ENCODE peak calls at places on chromosomes 16 and 17, in six cellular contexts. M is CD4-positive, alpha-beta T cell; N is cardiac fibroblast; Z is gastrocnemius medialis; R is lower lobe of right lung; D is thoracic aorta. Y is an unnamed sample.

GRCh38 chr16:25012525-25012991 is 2.6 kb downstream of the ARHGAP17 start:
- DNase-seq in M (no peak), N (peak), Z (no peak), R (no peak), D (no peak), Y (no peak)

GRCh38 chr16:85252461-85252860 is 140.2 kb upstream of the CIBAR2 start:
- DNase-seq in M (no peak), N (no peak), Z (no peak), R (no peak), D (no peak), Y (no peak)

GRCh38 chr17:69501591-69502468 is 87.3 kb downstream of the MAP2K6 start:
- DNase-seq in M (no peak), N (peak), Z (peak), R (no peak), D (no peak), Y (peak)

GRCh38 chr17:78787444-78787843 is 5.4 kb upstream of the CYTH1 start:
- DNase-seq in M (no peak), N (no peak), Z (peak), R (no peak), D (no peak), Y (no peak)

GRCh38 chr17:17506181-17506741 is 10.1 kb upstream of the RASD1 start:
- DNase-seq in M (no peak), N (no peak), Z (no peak), R (peak), D (no peak), Y (no peak)

GRCh38 chr16:84759906-84760305 is 59.9 kb upstream of the CRISPLD2 start:
- DNase-seq in M (no peak), N (no peak), Z (no peak), R (no peak), D (no peak), Y (no peak)

GRCh38 chr17:9002610-9003354 is 18.5 kb upstream of the NTN1 start:
- DNase-seq in M (no peak), N (no peak), Z (no peak), R (no peak), D (no peak), Y (peak)

GRCh38 chr16:13036600-13036999 is 135.2 kb downstream of the SHISA9 start:
- DNase-seq in M (no peak), N (peak), Z (no peak), R (no peak), D (no peak), Y (peak)

GRCh38 chr16:13863075-13863765 is 56.7 kb upstream of the ERCC4 start:
- DNase-seq in M (no peak), N (no peak), Z (no peak), R (no peak), D (no peak), Y (no peak)

GRCh38 chr17:71656987-71657858 is 463.6 kb upstream of the SOX9 start:
- DNase-seq in M (no peak), N (no peak), Z (no peak), R (no peak), D (no peak), Y (no peak)

GRCh38 chr16:55073830-55074229 is 143.2 kb downstream of the IRX5 start:
- DNase-seq in M (no peak), N (no peak), Z (no peak), R (no peak), D (no peak), Y (no peak)

GRCh38 chr16:897200-897543 is 73.6 kb downstream of the LMF1 start:
- DNase-seq in M (no peak), N (no peak), Z (no peak), R (no peak), D (no peak), Y (no peak)
- TF ChIP-seq CTCF in M (no peak), N (no peak), Z (no peak), R (no peak), D (no peak), Y (no peak)

GRCh38 chr17:32264140-32264799 is 1.4 kb upstream of the RHBDL3 start:
- DNase-seq in M (no peak), N (no peak), Z (no peak), R (peak), D (no peak), Y (no peak)
- TF ChIP-seq CTCF in M (no peak), N (peak), Z (no peak), R (no peak), D (no peak), Y (peak)

GRCh38 chr16:48523415-48524204 is 86.4 kb downstream of the N4BP1 start:
- DNase-seq in M (no peak), N (no peak), Z (no peak), R (no peak), D (no peak), Y (no peak)

GRCh38 chr16:48526958-48527331 is 83.0 kb downstream of the N4BP1 start:
- DNase-seq in M (no peak), N (no peak), Z (no peak), R (no peak), D (no peak), Y (no peak)

GRCh38 chr16:48525201-48526057 is 84.6 kb downstream of the N4BP1 start:
- DNase-seq in M (no peak), N (no peak), Z (no peak), R (no peak), D (no peak), Y (no peak)

GRCh38 chr16:48524348-48525200 is 85.4 kb downstream of the N4BP1 start:
- DNase-seq in M (no peak), N (no peak), Z (no peak), R (no peak), D (no peak), Y (no peak)

DNA sequence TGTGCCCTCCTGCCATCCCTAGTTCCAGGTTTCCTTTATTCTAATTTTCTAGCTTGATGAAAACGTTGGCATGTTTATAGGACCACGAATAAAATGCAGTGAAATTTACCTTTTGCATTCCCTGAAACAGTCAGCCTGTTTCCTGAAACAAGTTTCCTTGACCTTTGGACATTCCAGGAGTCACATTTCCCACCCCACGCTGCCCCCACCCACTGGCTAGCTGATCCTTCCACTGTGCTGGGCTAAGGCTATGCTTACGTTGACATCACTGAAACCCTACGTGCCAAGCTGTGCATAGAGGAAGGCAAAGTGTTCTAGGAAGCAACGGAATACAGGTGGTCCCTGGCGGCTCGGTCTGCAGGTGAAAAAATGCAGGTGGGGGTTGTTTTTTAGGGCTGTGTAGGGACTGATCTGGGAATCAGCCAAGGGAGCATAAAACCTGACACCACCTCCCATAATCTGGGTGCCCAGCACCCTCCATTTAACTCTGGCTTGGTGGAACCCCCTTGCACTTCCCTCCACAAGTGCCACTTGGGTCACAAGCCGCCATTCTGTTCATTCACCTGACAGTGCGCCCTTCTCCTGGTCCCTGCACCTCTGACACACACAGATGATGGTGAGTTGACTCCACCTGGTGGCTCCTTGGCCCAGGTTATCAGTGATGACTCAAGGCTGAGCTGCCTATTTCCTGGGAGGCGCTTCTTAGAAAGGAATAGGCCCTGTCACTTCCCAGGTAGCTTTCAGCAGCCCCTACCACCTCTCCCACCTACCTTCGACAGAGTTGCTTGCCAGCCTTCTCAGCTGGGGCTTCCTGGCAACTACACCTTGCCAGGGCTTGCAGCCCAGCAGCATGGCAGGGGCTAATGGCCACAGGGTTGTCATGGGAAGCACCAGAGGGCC is 83.7 kb downstream of the N4BP1 start:
- DNase-seq in M (no peak), N (peak), Z (no peak), R (no peak), D (no peak), Y (no peak)
- TF ChIP-seq CTCF in M (no peak), N (no peak), Z (no peak), R (no peak), D (no peak), Y (peak)

DNA sequence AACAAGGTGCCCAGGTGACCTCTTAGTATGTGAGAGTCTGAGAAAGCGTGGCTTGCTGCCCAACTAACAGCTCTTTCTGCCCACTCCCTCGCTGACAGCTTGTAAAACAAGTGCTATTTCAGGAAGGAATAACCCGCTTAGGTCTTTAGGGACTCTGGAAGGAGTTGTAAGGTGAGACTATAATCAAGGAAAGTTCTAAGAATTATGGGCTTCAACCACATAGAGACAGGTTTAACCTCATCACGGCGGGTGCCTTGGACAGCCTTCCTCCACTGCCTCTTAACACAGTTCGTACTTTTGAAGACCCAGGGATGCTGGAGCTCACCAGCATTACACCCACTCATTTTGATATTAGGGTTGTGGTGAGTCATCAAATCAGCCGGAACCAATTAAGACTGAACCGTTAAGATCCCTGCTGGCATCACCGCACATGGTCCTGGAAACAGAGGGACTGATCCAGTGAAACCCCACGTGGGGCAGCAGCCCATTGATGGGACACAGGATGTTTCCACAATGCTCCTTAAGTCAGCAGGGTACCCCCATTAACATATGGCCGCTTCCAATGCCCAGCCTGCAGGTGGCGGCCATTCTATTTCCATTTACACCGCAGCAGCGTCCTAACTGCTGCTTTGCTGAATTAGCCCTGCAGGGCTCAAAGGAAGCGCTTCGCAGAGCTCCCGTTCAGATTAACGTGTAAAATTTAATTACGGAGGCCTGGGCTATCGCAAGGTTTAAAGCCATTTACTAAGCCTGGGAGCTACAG is 176.6 kb upstream of the SDK2 start:
- DNase-seq in M (no peak), N (no peak), Z (no peak), R (no peak), D (no peak), Y (peak)
- TF ChIP-seq CTCF in M (no peak), N (no peak), Z (no peak), R (peak), D (no peak), Y (peak)

GRCh38 chr17:65618516-65618915 is 57.1 kb upstream of the AXIN2 start:
- DNase-seq in M (no peak), N (no peak), Z (no peak), R (no peak), D (no peak), Y (no peak)
- TF ChIP-seq CTCF in M (no peak), N (no peak), Z (no peak), R (no peak), D (no peak), Y (no peak)

Y was measured in nephron progenitor cell.